ENCODE peak calls at places on chromosomes 3 and 15, in six cellular contexts. U is Panc1, S is astrocyte of the spinal cord, T is HCT116, Z is GM10248, W is HepG2. E is an unnamed sample.

GRCh38 chr3:45210308-45211038 is 15.6 kb downstream of the TMEM158 start:
- DNase-seq in W (peak), S (peak), T (peak), U (no peak), Z (peak), E (peak)

GRCh38 chr3:11565072-11565471 is 78.6 kb downstream of the VGLL4 start:
- DNase-seq in T (no peak), Z (no peak), U (no peak), W (no peak), S (no peak), E (no peak)

GRCh38 chr15:99916668-99917223 is 183.5 kb upstream of the LYSMD4 start:
- DNase-seq in T (no peak), W (no peak), U (no peak), S (no peak), Z (no peak), E (no peak)

GRCh38 chr15:85583404-85584390 is 203.3 kb downstream of the AKAP13 start:
- DNase-seq in Z (peak), W (no peak), T (peak), U (no peak), S (peak), E (peak)

GRCh38 chr3:186137051-186137685 is 28.3 kb upstream of the ETV5 start:
- DNase-seq in S (no peak), Z (no peak), T (no peak), W (no peak), U (no peak), E (no peak)

GRCh38 chr3:59998040-59998439 is 948.2 kb upstream of the CFAP20DC start:
- DNase-seq in W (no peak), S (no peak), Z (no peak), U (no peak), T (no peak), E (no peak)

GRCh38 chr15:29945943-29946591 is 123.8 kb upstream of the TJP1 start:
- DNase-seq in S (no peak), Z (no peak), U (no peak), W (no peak), T (no peak), E (no peak)

GRCh38 chr15:25805006-25805405 is 58.1 kb downstream of the ATP10A start:
- DNase-seq in Z (no peak), U (no peak), W (no peak), T (no peak), S (no peak), E (no peak)

GRCh38 chr3:72776-73175 is 123.8 kb upstream of the CHL1 start:
- DNase-seq in W (no peak), Z (no peak), U (no peak), T (no peak), S (peak), E (no peak)

GRCh38 chr15:93158104-93158503 is 69.1 kb upstream of the RGMA start:
- DNase-seq in U (no peak), Z (no peak), T (no peak), W (no peak), S (no peak), E (no peak)

GRCh38 chr15:27399236-27399635 is 428.3 kb downstream of the GABRG3 start:
- DNase-seq in U (no peak), S (peak), Z (no peak), T (no peak), W (no peak), E (no peak)

GRCh38 chr3:185070491-185071335 is 82.1 kb downstream of the C3orf70 start:
- DNase-seq in T (peak), W (peak), S (no peak), U (no peak), Z (no peak), E (no peak)

GRCh38 chr15:83106994-83107840 is at the start of gene TM6SF1:
- DNase-seq in T (no peak), Z (peak), W (no peak), S (no peak), U (no peak), E (peak)

GRCh38 chr3:46542344-46542743 is 23.8 kb downstream of the LRRC2 start:
- DNase-seq in T (no peak), U (no peak), S (no peak), Z (no peak), W (no peak), E (no peak)

GRCh38 chr3:53137835-53138446 is 7.7 kb upstream of the RFT1 start:
- DNase-seq in U (no peak), S (no peak), Z (no peak), W (no peak), T (no peak), E (no peak)

GRCh38 chr15:67832965-67833503 is 6.8 kb downstream of the RNU6-1 start:
- DNase-seq in W (no peak), U (no peak), S (no peak), Z (no peak), T (no peak), E (no peak)

GRCh38 chr15:55552461-55552860 is 35.7 kb downstream of the PYGO1 start:
- DNase-seq in S (no peak), U (no peak), Z (no peak), T (no peak), W (no peak), E (no peak)

GRCh38 chr15:26807517-26808427 is 34.9 kb upstream of the GABRB3 start:
- DNase-seq in S (no peak), W (no peak), T (no peak), Z (no peak), U (no peak), E (no peak)

GRCh38 chr3:194879991-194880939 is 194.6 kb downstream of the FAM43A start:
- DNase-seq in S (peak), T (no peak), W (no peak), U (no peak), Z (no peak), E (no peak)

GRCh38 chr3:124250053-124250452 is 258.1 kb upstream of the ROPN1 start:
- DNase-seq in S (no peak), W (no peak), T (no peak), U (no peak), Z (no peak), E (no peak)

GRCh38 chr3:126885425-126885824 is 97.5 kb upstream of the PLXNA1 start:
- DNase-seq in T (no peak), S (no peak), W (no peak), Z (no peak), U (no peak), E (no peak)

GRCh38 chr15:88376574-88377174 is 90.5 kb downstream of the MRPL46 start:
- DNase-seq in U (no peak), W (no peak), S (peak), T (no peak), Z (no peak), E (no peak)

GRCh38 chr3:127790580-127791183 is 31.6 kb downstream of the MGLL start:
- DNase-seq in Z (no peak), U (no peak), T (no peak), S (no peak), W (no peak), E (no peak)

GRCh38 chr15:77966540-77967290 is 110.8 kb downstream of the TBC1D2B start:
- DNase-seq in U (no peak), W (peak), T (peak), Z (peak), S (peak), E (no peak)

GRCh38 chr3:179852117-179852886 is 184.4 kb downstream of the PEX5L start:
- DNase-seq in W (peak), S (peak), U (no peak), T (no peak), Z (peak), E (no peak)

GRCh38 chr3:120438971-120439370 is 11.8 kb downstream of the FSTL1 start:
- DNase-seq in W (no peak), S (peak), Z (no peak), U (no peak), T (no peak), E (no peak)

GRCh38 chr15:59388670-59389069 is 16.0 kb upstream of the MYO1E start:
- DNase-seq in U (no peak), Z (no peak), W (no peak), S (peak), T (no peak), E (no peak)

GRCh38 chr3:100640633-100641032 is 31.2 kb downstream of the ADGRG7 start:
- DNase-seq in W (no peak), S (no peak), T (no peak), U (no peak), Z (no peak), E (no peak)

GRCh38 chr3:123696796-123697195 is 111.9 kb upstream of the HACD2 start:
- DNase-seq in T (no peak), Z (no peak), W (no peak), S (no peak), U (no peak), E (no peak)

GRCh38 chr3:128351476-128352085 is 115.1 kb downstream of the DNAJB8 start:
- DNase-seq in U (no peak), Z (no peak), W (no peak), S (no peak), T (no peak), E (no peak)

GRCh38 chr3:196792771-196793170 is 53.1 kb downstream of the PAK2 start:
- DNase-seq in Z (no peak), T (no peak), S (peak), W (peak), U (no peak), E (no peak)

GRCh38 chr15:65630760-65631159 is 9.0 kb downstream of the SLC24A1 start:
- DNase-seq in Z (no peak), W (no peak), T (no peak), U (no peak), S (no peak), E (no peak)

GRCh38 chr3:115646027-115646690 is 22.8 kb downstream of the GAP43 start:
- DNase-seq in U (no peak), Z (no peak), T (no peak), W (no peak), S (no peak), E (no peak)

GRCh38 chr3:165820685-165821123 is 16.5 kb downstream of the BCHE start:
- DNase-seq in Z (peak), S (no peak), U (no peak), W (no peak), T (no peak), E (no peak)
- TF ChIP-seq CTCF in Z (no peak), S (no peak), U (no peak), W (no peak), T (no peak), E (no peak)

DNA sequence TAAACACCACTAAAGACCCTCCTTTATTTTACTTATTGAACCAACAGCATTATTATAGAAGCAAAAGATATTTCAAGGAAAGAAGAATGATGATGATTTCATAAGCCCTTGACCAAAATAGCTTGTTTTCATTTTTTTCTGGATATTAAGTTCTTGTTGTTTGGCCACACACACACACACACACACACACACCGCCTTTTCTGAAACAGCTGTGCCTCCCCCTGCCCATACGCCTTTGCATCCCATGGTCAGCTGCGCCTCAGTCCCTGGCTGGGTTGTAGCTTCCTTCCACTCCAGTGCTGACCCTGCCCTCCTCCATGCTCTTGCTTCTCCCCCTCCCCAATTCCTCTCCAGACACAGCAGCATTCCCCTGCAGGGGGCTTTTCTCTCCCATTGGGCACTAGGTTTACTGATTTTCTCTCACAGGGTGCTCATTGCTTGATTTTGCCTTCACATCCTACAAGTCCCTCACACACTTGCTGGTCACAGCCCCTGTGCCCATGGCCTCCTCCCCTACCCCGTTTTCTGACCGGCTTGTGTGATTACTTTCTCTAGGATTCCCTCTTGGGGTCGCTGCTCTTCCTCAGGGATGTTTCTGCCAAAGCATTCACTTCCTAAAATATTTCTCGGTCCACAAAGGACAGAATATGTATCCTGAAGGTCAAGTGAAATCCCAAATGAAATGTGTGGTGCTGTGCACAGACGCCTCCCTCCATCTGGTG is 18.4 kb downstream of the MESP1 start:
- DNase-seq in Z (no peak), S (no peak), T (no peak), W (no peak), U (no peak), E (no peak)
- TF ChIP-seq CTCF in Z (no peak), S (no peak), T (no peak), W (no peak), U (no peak), E (no peak)

GRCh38 chr15:80242132-80242769 is 9.8 kb downstream of the CTXND1 start:
- DNase-seq in W (peak), T (peak), U (no peak), S (no peak), Z (peak), E (no peak)
- TF ChIP-seq CTCF in W (peak), T (peak), U (peak), S (peak), Z (peak), E (no peak)

GRCh38 chr3:113258311-113258710 is 47.0 kb downstream of the BOC start:
- DNase-seq in S (no peak), U (no peak), T (no peak), Z (no peak), W (no peak), E (no peak)
- TF ChIP-seq CTCF in S (peak), U (no peak), T (no peak), Z (no peak), W (no peak), E (no peak)

DNA sequence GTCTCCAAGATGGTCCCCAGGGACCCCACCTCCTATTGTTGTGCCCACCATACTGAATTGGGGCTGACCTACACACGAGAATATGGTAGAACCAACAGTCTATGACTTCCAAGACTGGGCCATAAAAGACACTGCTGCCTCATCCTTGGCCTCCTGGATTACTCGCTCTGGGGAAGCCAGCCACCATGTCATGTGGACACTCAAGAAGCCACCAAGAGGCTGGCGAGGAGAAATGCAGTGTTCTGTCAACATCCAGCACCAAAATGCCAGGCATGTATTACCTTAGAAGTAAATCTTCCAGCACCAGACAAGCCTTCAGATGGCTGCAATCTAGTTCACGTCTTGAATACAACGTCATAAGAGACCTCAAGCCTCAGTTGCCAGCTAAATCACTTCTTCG is 17.1 kb upstream of the TPM1 start:
- DNase-seq in U (no peak), Z (no peak), S (no peak), T (no peak), W (no peak), E (no peak)
- TF ChIP-seq CTCF in U (peak), Z (no peak), S (no peak), T (no peak), W (no peak), E (no peak)

GRCh38 chr15:69410290-69410874 is 3.8 kb upstream of the KIF23 start:
- DNase-seq in W (peak), S (peak), Z (no peak), T (peak), U (no peak), E (no peak)
- TF ChIP-seq CTCF in W (peak), S (peak), Z (peak), T (peak), U (peak), E (no peak)

GRCh38 chr3:38000242-38000916 is 9.8 kb downstream of the VILL start:
- DNase-seq in W (no peak), S (no peak), Z (no peak), U (no peak), T (no peak), E (no peak)

GRCh38 chr3:38002291-38002876 is 11.8 kb downstream of the VILL start:
- DNase-seq in U (no peak), S (no peak), Z (no peak), T (no peak), W (no peak), E (no peak)

GRCh38 chr3:38000965-38001455 is 10.4 kb downstream of the VILL start:
- DNase-seq in Z (no peak), T (no peak), U (no peak), W (no peak), S (no peak), E (no peak)

GRCh38 chr3:38002940-38003339 is 12.4 kb downstream of the VILL start:
- DNase-seq in W (no peak), S (no peak), T (no peak), U (no peak), Z (no peak), E (no peak)

GRCh38 chr3:38001456-38002081 is 11.0 kb downstream of the VILL start:
- DNase-seq in W (no peak), S (no peak), T (no peak), Z (no peak), U (no peak), E (no peak)
- TF ChIP-seq CTCF in W (peak), S (peak), T (no peak), Z (peak), U (peak), E (no peak)

GRCh38 chr15:73782339-73782979 is 29.3 kb upstream of the INSYN1 start:
- DNase-seq in S (no peak), T (no peak), Z (no peak), W (no peak), U (no peak), E (no peak)

GRCh38 chr15:73786518-73786917 is 33.4 kb upstream of the INSYN1 start:
- DNase-seq in T (no peak), Z (no peak), W (no peak), S (no peak), U (no peak), E (no peak)

GRCh38 chr15:73777741-73778140 is 24.6 kb upstream of the INSYN1 start:
- DNase-seq in W (no peak), Z (no peak), U (no peak), T (no peak), S (no peak), E (no peak)

GRCh38 chr15:73784299-73784698 is 31.1 kb upstream of the INSYN1 start:
- DNase-seq in W (no peak), Z (no peak), U (no peak), T (no peak), S (no peak), E (no peak)

DNA sequence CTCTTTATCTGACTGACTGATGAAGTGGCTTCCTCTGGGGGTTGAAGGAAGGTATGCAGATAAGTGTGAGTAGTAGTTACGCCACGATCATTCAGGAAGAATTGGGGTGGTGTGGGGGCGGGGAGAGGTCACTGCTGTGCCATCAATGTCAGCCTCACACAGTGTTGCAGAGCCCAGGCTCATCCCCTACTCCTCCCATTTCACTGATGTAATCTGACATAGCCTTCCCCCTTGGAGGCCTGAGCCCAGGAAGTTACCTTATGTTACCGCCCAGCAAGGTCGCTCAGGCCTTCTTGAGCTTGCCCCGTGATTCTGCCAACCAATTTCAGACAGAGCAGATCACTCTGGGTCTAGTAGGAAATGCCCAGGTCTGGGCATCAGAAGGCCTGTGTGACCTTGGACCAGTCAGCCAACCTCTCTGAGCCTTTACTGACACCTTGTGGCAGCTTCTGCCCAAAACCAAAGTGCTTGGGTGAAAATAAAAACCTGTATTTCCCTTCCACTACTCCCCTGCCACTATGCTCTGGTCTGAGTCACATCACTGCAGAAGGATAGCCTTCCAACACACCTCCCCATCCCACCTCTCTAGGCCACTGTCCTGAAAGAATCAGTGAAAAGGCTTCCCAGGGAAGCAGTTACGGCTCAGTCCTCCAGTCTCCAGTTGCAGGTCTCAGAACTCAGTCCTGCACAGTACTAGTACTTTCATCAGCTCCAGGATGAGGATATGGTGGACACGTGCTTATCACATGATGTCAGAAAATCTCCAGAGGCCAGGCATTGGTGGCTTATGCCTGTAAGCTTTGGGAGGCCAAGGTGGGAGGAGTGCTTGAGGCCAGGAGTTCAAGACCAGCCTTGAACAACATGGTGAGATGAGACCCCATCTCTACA is 28.1 kb upstream of the INSYN1 start:
- DNase-seq in T (no peak), S (no peak), W (no peak), U (no peak), Z (no peak), E (no peak)
- TF ChIP-seq CTCF in T (peak), S (peak), W (peak), U (peak), Z (no peak), E (no peak)